ENCODE peak calls at places on chromosome 13, in ten cellular contexts. J is HEK293T; E is T-helper 2 cell; U is KBM-7; Q is right lobe of liver; H is WTC11; W is coronary artery; S is GM12865; B is stimulated activated CD8-positive, alpha-beta memory T cell treated with anti-CD3 and anti-CD28 coated beads, Interleukin-2, amount 100 ng/mL, for 48 hours; G is ascending aorta. A is an unnamed sample.

GRCh38 chr13:22423261-22423660 is 752.4 kb downstream of the FGF9 start:
- DNase-seq in U (no peak), J (no peak), W (no peak), S (no peak), G (no peak), E (no peak), B (no peak), H (no peak), Q (no peak), A (no peak)

GRCh38 chr13:64553411-64554129 is 2676.6 kb downstream of the PCDH9 start:
- DNase-seq in H (no peak), G (no peak), Q (no peak), J (no peak), B (no peak), S (no peak), W (no peak), E (no peak), U (no peak), A (no peak)

GRCh38 chr13:98940325-98940724 is 37.5 kb downstream of the DOCK9 start:
- DNase-seq in G (no peak), B (no peak), H (no peak), E (no peak), Q (no peak), S (no peak), U (no peak), J (no peak), W (no peak), A (no peak)

GRCh38 chr13:40087021-40088002 is 431.9 kb downstream of the COG6 start:
- DNase-seq in W (no peak), Q (no peak), E (no peak), J (no peak), B (no peak), S (no peak), G (no peak), H (peak; percentile 22), U (no peak), A (no peak)

GRCh38 chr13:79475569-79475968 is 5.4 kb upstream of the NDFIP2 start:
- DNase-seq in E (no peak), Q (no peak), H (no peak), U (no peak), W (no peak), G (no peak), S (no peak), J (no peak), B (no peak), A (no peak)

GRCh38 chr13:75175575-75175974 is 306.4 kb downstream of the TBC1D4 start:
- DNase-seq in B (no peak), Q (no peak), W (no peak), S (no peak), U (no peak), J (no peak), H (no peak), E (no peak), G (no peak), A (no peak)

GRCh38 chr13:25406377-25406776 is 34.6 kb downstream of the ATP8A2 start:
- DNase-seq in B (no peak), G (no peak), J (peak; percentile 10), Q (no peak), E (no peak), W (no peak), U (no peak), S (no peak), H (peak; percentile 13), A (no peak)

GRCh38 chr13:38914070-38914469 is 76.6 kb downstream of the STOML3 start:
- DNase-seq in Q (no peak), E (no peak), G (no peak), U (no peak), J (no peak), S (no peak), H (peak; percentile 34), B (no peak), W (no peak), A (no peak)

GRCh38 chr13:112638157-112638750 is 50.3 kb upstream of the TUBGCP3 start:
- DNase-seq in H (no peak), Q (no peak), B (no peak), W (no peak), J (no peak), U (no peak), S (no peak), G (no peak), E (no peak), A (no peak)

GRCh38 chr13:24632382-24633121 is 47.7 kb upstream of the ATP12A start:
- DNase-seq in H (no peak), J (no peak), U (no peak), Q (no peak), E (no peak), G (no peak), S (no peak), W (no peak), B (no peak), A (no peak)

GRCh38 chr13:20828540-20829364 is 55.0 kb upstream of the EEF1AKMT1 start:
- DNase-seq in W (no peak), U (peak; percentile 79), S (peak; percentile 69), J (peak; percentile 10), H (no peak), E (no peak), G (no peak), Q (no peak), B (no peak), A (peak; percentile 63)

GRCh38 chr13:45362939-45363338 is 22.0 kb upstream of the TPT1 start:
- DNase-seq in U (peak; percentile 81), G (no peak), Q (no peak), J (peak; percentile 35), S (peak; percentile 52), W (no peak), H (peak; percentile 68), E (no peak), B (no peak), A (no peak)

GRCh38 chr13:52405767-52406494 is at the start of gene THSD1:
- DNase-seq in Q (peak; percentile 84), E (no peak), G (peak; percentile 77), J (peak; percentile 46), S (peak; percentile 16), W (peak; percentile 82), U (peak; percentile 14), B (peak; percentile 5), H (peak; percentile 54), A (no peak)

GRCh38 chr13:79779761-79780160 is 298.8 kb downstream of the NDFIP2 start:
- DNase-seq in H (no peak), G (peak; percentile 64), J (no peak), S (no peak), E (no peak), B (no peak), W (no peak), Q (no peak), U (no peak), A (no peak)

GRCh38 chr13:105773887-105774538 is 761.4 kb downstream of the EFNB2 start:
- DNase-seq in Q (no peak), G (no peak), E (no peak), U (no peak), J (no peak), W (no peak), B (no peak), S (peak; percentile 39), H (no peak), A (no peak)

GRCh38 chr13:21917046-21918010 is 246.5 kb downstream of the FGF9 start:
- DNase-seq in B (no peak), U (no peak), H (no peak), G (no peak), Q (no peak), E (no peak), J (no peak), W (no peak), S (no peak), A (no peak)

GRCh38 chr13:77891041-77891440 is 27.6 kb downstream of the EDNRB start:
- DNase-seq in E (no peak), Q (no peak), H (no peak), B (no peak), J (no peak), U (no peak), G (no peak), W (no peak), S (no peak), A (no peak)

GRCh38 chr13:49821216-49821820 is 28.8 kb upstream of the KPNA3 start:
- DNase-seq in Q (no peak), S (peak; percentile 19), H (no peak), B (no peak), E (no peak), J (no peak), G (no peak), W (no peak), U (peak; percentile 30), A (no peak)

GRCh38 chr13:23963947-23964346 is 66.6 kb upstream of the C1QTNF9B start:
- DNase-seq in H (no peak), Q (no peak), E (no peak), W (no peak), U (no peak), J (no peak), G (no peak), S (peak; percentile 55), B (no peak), A (no peak)

GRCh38 chr13:102517959-102518358 is 78.8 kb upstream of the TPP2 start:
- DNase-seq in W (no peak), S (no peak), J (no peak), G (no peak), Q (no peak), U (no peak), E (no peak), H (no peak), B (no peak), A (no peak)

GRCh38 chr13:75383064-75383715 is 98.8 kb downstream of the TBC1D4 start:
- DNase-seq in G (no peak), S (no peak), B (no peak), Q (no peak), J (no peak), H (no peak), W (no peak), U (no peak), E (no peak), A (no peak)

GRCh38 chr13:105638446-105638845 is 897.0 kb downstream of the EFNB2 start:
- DNase-seq in U (no peak), S (no peak), G (no peak), B (no peak), J (no peak), Q (no peak), E (no peak), H (no peak), W (no peak), A (no peak)

A was measured in globus pallidus.